ENCODE peak calls at places on chromosomes 5 and 9, in four cellular contexts. B, N, H and T are unnamed samples.

GRCh38 chr9:118595719-118596305 is 773.4 kb downstream of the BRINP1 start:
- DNase-seq in B (peak; percentile 8), N (peak; percentile 5), H (no peak), T (peak; percentile 68)

GRCh38 chr5:109038209-109038840 is 290.6 kb downstream of the FER start:
- DNase-seq in B (no peak), N (peak; percentile 23), H (no peak), T (no peak)

GRCh38 chr5:111495159-111495558 is 17.2 kb downstream of the STARD4 start:
- DNase-seq in B (no peak), N (no peak), H (no peak), T (no peak)

GRCh38 chr9:117293199-117294114 is 121.4 kb downstream of the ASTN2 start:
- DNase-seq in B (no peak), N (no peak), H (no peak), T (no peak)

GRCh38 chr5:159059722-159060121 is 40.0 kb downstream of the EBF1 start:
- DNase-seq in B (no peak), N (no peak), H (no peak), T (no peak)

GRCh38 chr5:74516217-74516636 is 124.3 kb downstream of the ENC1 start:
- DNase-seq in B (no peak), N (no peak), H (no peak), T (peak; percentile 11)

GRCh38 chr5:59799668-59800374 is 93.7 kb downstream of the PDE4D start:
- DNase-seq in B (peak; percentile 39), N (peak; percentile 69), H (peak; percentile 56), T (peak; percentile 65)

GRCh38 chr9:98410185-98410697 is 154.8 kb upstream of the TBC1D2 start:
- DNase-seq in B (peak; percentile 69), N (peak; percentile 93), H (no peak), T (peak; percentile 74)

GRCh38 chr5:20359377-20359776 is 371.4 kb upstream of the CDH18 start:
- DNase-seq in B (no peak), N (no peak), H (no peak), T (no peak)

GRCh38 chr5:53337827-53338226 is 142.6 kb upstream of the FST start:
- DNase-seq in B (no peak), N (no peak), H (no peak), T (no peak)

GRCh38 chr5:32760091-32760509 is 49.0 kb downstream of the NPR3 start:
- DNase-seq in B (peak; percentile 77), N (peak; percentile 76), H (no peak), T (no peak)

GRCh38 chr9:4170231-4170630 is 129.6 kb downstream of the GLIS3 start:
- DNase-seq in B (no peak), N (no peak), H (no peak), T (no peak)

GRCh38 chr5:55497712-55498111 is 37.1 kb downstream of the PLPP1 start:
- DNase-seq in B (no peak), N (no peak), H (no peak), T (no peak)

GRCh38 chr5:56056875-56057274 is 62.1 kb upstream of the IL6ST start:
- DNase-seq in B (no peak), N (no peak), H (no peak), T (no peak)

GRCh38 chr5:127299678-127300077 is 9.1 kb downstream of the MEGF10 start:
- DNase-seq in B (no peak), N (no peak), H (no peak), T (no peak)

GRCh38 chr5:154366353-154366752 is 79.4 kb upstream of the SAP30L start:
- DNase-seq in B (no peak), N (peak; percentile 74), H (no peak), T (no peak)

GRCh38 chr5:108529381-108529780 is 147.5 kb upstream of the FBXL17 start:
- DNase-seq in B (no peak), N (peak; percentile 23), H (no peak), T (no peak)